ENCODE peak calls at places on chromosomes 5 and 9, in four cellular contexts. One of them, this sample, is unnamed.

GRCh38 chr9:96395964-96396363 is 12.5 kb upstream of the SLC35D2 start:
- DNase-seq in pancreas: no peak
- DNase-seq in stimulated activated CD8-positive, alpha-beta memory T cell treated with anti-CD3 and anti-CD28 coated beads, Interleukin-4, amount 100 ng/mL, for 4 hours: no peak
- DNase-seq in GM20000: no peak
- DNase-seq in this sample: no peak

GRCh38 chr5:72427488-72428437 is 79.4 kb downstream of the ZNF366 start:
- DNase-seq in GM20000: peak; percentile 41
- DNase-seq in stimulated activated CD8-positive, alpha-beta memory T cell treated with anti-CD3 and anti-CD28 coated beads, Interleukin-4, amount 100 ng/mL, for 4 hours: no peak
- DNase-seq in pancreas: no peak
- DNase-seq in this sample: no peak

GRCh38 chr5:112684737-112685136 is 52.9 kb upstream of the APC start:
- DNase-seq in stimulated activated CD8-positive, alpha-beta memory T cell treated with anti-CD3 and anti-CD28 coated beads, Interleukin-4, amount 100 ng/mL, for 4 hours: no peak
- DNase-seq in GM20000: no peak
- DNase-seq in pancreas: no peak
- DNase-seq in this sample: no peak

GRCh38 chr5:167624053-167624452 is 667.4 kb upstream of the WWC1 start:
- DNase-seq in pancreas: no peak
- DNase-seq in GM20000: no peak
- DNase-seq in stimulated activated CD8-positive, alpha-beta memory T cell treated with anti-CD3 and anti-CD28 coated beads, Interleukin-4, amount 100 ng/mL, for 4 hours: no peak
- DNase-seq in this sample: no peak

GRCh38 chr5:177330991-177331837 is 19.5 kb upstream of the MXD3 start:
- DNase-seq in stimulated activated CD8-positive, alpha-beta memory T cell treated with anti-CD3 and anti-CD28 coated beads, Interleukin-4, amount 100 ng/mL, for 4 hours: no peak
- DNase-seq in pancreas: no peak
- DNase-seq in GM20000: no peak
- DNase-seq in this sample: no peak

GRCh38 chr5:43677241-43677640 is 74.3 kb downstream of the NNT start:
- DNase-seq in stimulated activated CD8-positive, alpha-beta memory T cell treated with anti-CD3 and anti-CD28 coated beads, Interleukin-4, amount 100 ng/mL, for 4 hours: no peak
- DNase-seq in GM20000: no peak
- DNase-seq in pancreas: no peak
- DNase-seq in this sample: no peak

GRCh38 chr9:3735251-3735650 is 209.4 kb upstream of the RFX3 start:
- DNase-seq in pancreas: no peak
- DNase-seq in GM20000: no peak
- DNase-seq in stimulated activated CD8-positive, alpha-beta memory T cell treated with anti-CD3 and anti-CD28 coated beads, Interleukin-4, amount 100 ng/mL, for 4 hours: no peak
- DNase-seq in this sample: no peak

GRCh38 chr9:128628471-128629048 is 28.1 kb downstream of the DYNC2I2 start:
- DNase-seq in GM20000: no peak
- DNase-seq in pancreas: no peak
- DNase-seq in stimulated activated CD8-positive, alpha-beta memory T cell treated with anti-CD3 and anti-CD28 coated beads, Interleukin-4, amount 100 ng/mL, for 4 hours: no peak
- DNase-seq in this sample: no peak

GRCh38 chr5:161846731-161847130 is 1.2 kb upstream of the GABRA1 start:
- DNase-seq in stimulated activated CD8-positive, alpha-beta memory T cell treated with anti-CD3 and anti-CD28 coated beads, Interleukin-4, amount 100 ng/mL, for 4 hours: no peak
- DNase-seq in GM20000: no peak
- DNase-seq in pancreas: peak; percentile 10
- DNase-seq in this sample: no peak

GRCh38 chr5:169100735-169101075 is 200.2 kb downstream of the SLIT3 start:
- DNase-seq in GM20000: no peak
- DNase-seq in pancreas: no peak
- DNase-seq in stimulated activated CD8-positive, alpha-beta memory T cell treated with anti-CD3 and anti-CD28 coated beads, Interleukin-4, amount 100 ng/mL, for 4 hours: no peak
- DNase-seq in this sample: no peak

GRCh38 chr5:102139029-102139428 is 157.1 kb downstream of the SLCO4C1 start:
- DNase-seq in pancreas: no peak
- DNase-seq in GM20000: no peak
- DNase-seq in stimulated activated CD8-positive, alpha-beta memory T cell treated with anti-CD3 and anti-CD28 coated beads, Interleukin-4, amount 100 ng/mL, for 4 hours: no peak
- DNase-seq in this sample: no peak

GRCh38 chr9:128164332-128164885 is 4.3 kb downstream of the BBLN start:
- DNase-seq in pancreas: no peak
- DNase-seq in GM20000: no peak
- DNase-seq in stimulated activated CD8-positive, alpha-beta memory T cell treated with anti-CD3 and anti-CD28 coated beads, Interleukin-4, amount 100 ng/mL, for 4 hours: no peak
- DNase-seq in this sample: no peak

GRCh38 chr9:16864741-16865434 is 5.6 kb downstream of the BNC2 start:
- DNase-seq in pancreas: no peak
- DNase-seq in stimulated activated CD8-positive, alpha-beta memory T cell treated with anti-CD3 and anti-CD28 coated beads, Interleukin-4, amount 100 ng/mL, for 4 hours: no peak
- DNase-seq in GM20000: no peak
- DNase-seq in this sample: no peak

GRCh38 chr9:72480931-72481330 is 40.5 kb upstream of the TMC1 start:
- DNase-seq in pancreas: no peak
- DNase-seq in GM20000: no peak
- DNase-seq in stimulated activated CD8-positive, alpha-beta memory T cell treated with anti-CD3 and anti-CD28 coated beads, Interleukin-4, amount 100 ng/mL, for 4 hours: no peak
- DNase-seq in this sample: no peak

GRCh38 chr5:91384671-91385430 is 1.7 kb upstream of the ARRDC3 start:
- DNase-seq in stimulated activated CD8-positive, alpha-beta memory T cell treated with anti-CD3 and anti-CD28 coated beads, Interleukin-4, amount 100 ng/mL, for 4 hours: no peak
- DNase-seq in pancreas: peak; percentile 66
- DNase-seq in GM20000: peak; percentile 74
- DNase-seq in this sample: no peak

GRCh38 chr9:126020836-126021235 is 273.7 kb downstream of the PBX3 start:
- DNase-seq in GM20000: no peak
- DNase-seq in stimulated activated CD8-positive, alpha-beta memory T cell treated with anti-CD3 and anti-CD28 coated beads, Interleukin-4, amount 100 ng/mL, for 4 hours: no peak
- DNase-seq in pancreas: no peak
- DNase-seq in this sample: no peak

GRCh38 chr5:189976-190365 is 1.3 kb upstream of the LRRC14B start:
- DNase-seq in pancreas: no peak
- DNase-seq in GM20000: no peak
- DNase-seq in stimulated activated CD8-positive, alpha-beta memory T cell treated with anti-CD3 and anti-CD28 coated beads, Interleukin-4, amount 100 ng/mL, for 4 hours: no peak
- DNase-seq in this sample: no peak

GRCh38 chr9:71249729-71250317 is 128.4 kb upstream of the TRPM3 start:
- DNase-seq in pancreas: peak; percentile 31
- DNase-seq in stimulated activated CD8-positive, alpha-beta memory T cell treated with anti-CD3 and anti-CD28 coated beads, Interleukin-4, amount 100 ng/mL, for 4 hours: no peak
- DNase-seq in GM20000: peak; percentile 37
- DNase-seq in this sample: no peak

GRCh38 chr9:99962685-99963261 is 56.3 kb downstream of the STX17 start:
- DNase-seq in stimulated activated CD8-positive, alpha-beta memory T cell treated with anti-CD3 and anti-CD28 coated beads, Interleukin-4, amount 100 ng/mL, for 4 hours: no peak
- DNase-seq in GM20000: no peak
- DNase-seq in pancreas: no peak
- DNase-seq in this sample: no peak

GRCh38 chr9:114072181-114073140 is 5.6 kb downstream of the AMBP start:
- DNase-seq in stimulated activated CD8-positive, alpha-beta memory T cell treated with anti-CD3 and anti-CD28 coated beads, Interleukin-4, amount 100 ng/mL, for 4 hours: no peak
- DNase-seq in GM20000: no peak
- DNase-seq in pancreas: peak; percentile 79
- DNase-seq in this sample: no peak

GRCh38 chr5:150487199-150488061 is 20.5 kb upstream of the NDST1 start:
- DNase-seq in GM20000: peak; percentile 60
- DNase-seq in pancreas: peak; percentile 40
- DNase-seq in stimulated activated CD8-positive, alpha-beta memory T cell treated with anti-CD3 and anti-CD28 coated beads, Interleukin-4, amount 100 ng/mL, for 4 hours: no peak
- DNase-seq in this sample: no peak

This sample was measured in esophagus squamous epithelium.